ENCODE peak calls at places on chromosomes 12 and 14, in four cellular contexts. X is HepG2, T is K562, K is GM12878. I is an unnamed sample.

GRCh38 chr14:88554458-88555286 is at the start of gene PTPN21:
- DNase-seq in T (peak), K (no peak), X (peak), I (peak)

GRCh38 chr12:33438025-33438772 is 1.4 kb downstream of the SYT10 start:
- DNase-seq in K (no peak), X (no peak), T (no peak), I (peak)

GRCh38 chr14:87386453-87386980 is 606.5 kb downstream of the GALC start:
- DNase-seq in X (no peak), T (no peak), K (no peak), I (no peak)

GRCh38 chr12:55720894-55721444 is 776 bp downstream of the RDH5 start:
- DNase-seq in X (peak), K (no peak), T (no peak), I (peak)

GRCh38 chr14:32027255-32027939 is 49.7 kb upstream of the ARHGAP5 start:
- DNase-seq in T (no peak), K (no peak), X (peak), I (no peak)

GRCh38 chr14:31829256-31829923 is 247.7 kb upstream of the ARHGAP5 start:
- DNase-seq in T (no peak), X (no peak), K (no peak), I (no peak)

GRCh38 chr12:2243275-2243674 is 190.5 kb downstream of the CACNA1C start:
- DNase-seq in X (no peak), K (no peak), T (no peak), I (no peak)

GRCh38 chr12:65631621-65632111 is 192.6 kb upstream of the HMGA2 start:
- DNase-seq in K (no peak), T (no peak), X (peak), I (no peak)

GRCh38 chr14:90562652-90563051 is 165.8 kb downstream of the CALM1 start:
- DNase-seq in K (no peak), X (no peak), T (no peak), I (no peak)

GRCh38 chr14:63578300-63578699 is 35.1 kb upstream of the PPP2R5E start:
- DNase-seq in X (no peak), K (no peak), T (no peak), I (no peak)

GRCh38 chr14:37230551-37231194 is 32.9 kb downstream of the MIPOL1 start:
- DNase-seq in X (peak), K (no peak), T (peak), I (no peak)

GRCh38 chr12:76030378-76031080 is 1.0 kb downstream of the PHLDA1 start:
- DNase-seq in X (no peak), T (no peak), K (no peak), I (peak)

GRCh38 chr12:75478395-75478794 is 2.2 kb upstream of the GLIPR1 start:
- DNase-seq in T (no peak), K (peak), X (no peak), I (no peak)

GRCh38 chr12:116336542-116337065 is 59.1 kb upstream of the MED13L start:
- DNase-seq in T (peak), X (no peak), K (peak), I (no peak)

GRCh38 chr14:61812347-61813100 is 50.3 kb downstream of the SNAPC1 start:
- DNase-seq in T (no peak), K (no peak), X (no peak), I (peak)

GRCh38 chr12:83265798-83266197 is 579.1 kb downstream of the TMTC2 start:
- DNase-seq in K (no peak), X (no peak), T (no peak), I (no peak)

GRCh38 chr14:41606249-41607118 is at the start of gene LRFN5:
- DNase-seq in K (no peak), T (peak), X (no peak), I (peak)

GRCh38 chr12:118714051-118714460 is 267.3 kb upstream of the SRRM4 start:
- DNase-seq in X (peak), T (peak), K (peak), I (peak)

GRCh38 chr14:89283327-89284060 is 133.5 kb downstream of the FOXN3 start:
- DNase-seq in X (no peak), T (no peak), K (no peak), I (no peak)

GRCh38 chr12:72318341-72318740 is 46.2 kb downstream of the TRHDE start:
- DNase-seq in K (no peak), T (no peak), X (no peak), I (no peak)
- TF ChIP-seq ETV6 in K (no peak), T (no peak), X (no peak), I (no peak)

GRCh38 chr14:101068293-101068957 is 164.9 kb upstream of the RTL1 start:
- DNase-seq in T (no peak), X (no peak), K (no peak), I (peak)

GRCh38 chr14:101066826-101067508 is 163.4 kb upstream of the RTL1 start:
- DNase-seq in K (no peak), T (no peak), X (no peak), I (peak)

GRCh38 chr14:101070540-101071492 is 167.3 kb upstream of the RTL1 start:
- DNase-seq in K (no peak), X (no peak), T (no peak), I (peak)

GRCh38 chr14:101069666-101070362 is 166.3 kb upstream of the RTL1 start:
- DNase-seq in K (no peak), T (no peak), X (no peak), I (no peak)

GRCh38 chr14:101068958-101069549 is 165.5 kb upstream of the RTL1 start:
- DNase-seq in T (no peak), K (no peak), X (no peak), I (no peak)
- TF ChIP-seq ETV6 in T (no peak), K (no peak), X (no peak), I (no peak)

GRCh38 chr12:106585862-106586534 is 3.2 kb downstream of the RFX4 start:
- DNase-seq in T (no peak), X (no peak), K (no peak), I (peak)
- TF ChIP-seq ETV6 in T (no peak), X (no peak), K (no peak), I (no peak)

GRCh38 chr14:65348137-65348536 is 64.4 kb upstream of the FUT8 start:
- DNase-seq in X (no peak), K (no peak), T (no peak), I (no peak)

GRCh38 chr14:65346895-65347294 is 65.6 kb upstream of the FUT8 start:
- DNase-seq in X (no peak), T (no peak), K (no peak), I (no peak)

GRCh38 chr14:65345264-65345663 is 67.3 kb upstream of the FUT8 start:
- DNase-seq in K (no peak), X (no peak), T (no peak), I (no peak)

GRCh38 chr14:65351493-65352224 is 60.9 kb upstream of the FUT8 start:
- DNase-seq in T (no peak), X (no peak), K (no peak), I (no peak)

DNA sequence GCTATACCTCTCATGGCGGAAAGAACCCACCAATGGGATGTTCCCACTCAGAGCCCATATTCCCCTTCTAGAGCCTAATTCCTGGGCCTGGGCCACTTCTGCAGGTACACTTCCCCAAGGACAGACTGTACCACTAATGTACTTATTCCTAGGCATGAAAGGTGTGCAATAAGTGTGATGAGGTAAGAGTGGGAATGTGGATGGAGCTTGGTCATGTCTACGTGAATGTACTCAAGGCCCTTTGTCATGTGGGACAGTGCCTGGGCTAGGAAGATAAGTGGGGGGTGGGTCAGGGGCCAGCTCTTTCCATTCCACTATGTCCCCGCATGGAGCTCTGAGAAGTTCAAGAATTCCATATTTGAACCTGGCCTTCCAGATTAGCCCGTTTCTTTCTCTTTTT is 63.4 kb upstream of the FUT8 start:
- DNase-seq in K (no peak), X (peak), T (no peak), I (no peak)
- TF ChIP-seq ETV6 in K (no peak), X (no peak), T (no peak), I (no peak)

GRCh38 chr14:58863576-58864345 is 226.0 kb downstream of the DACT1 start:
- DNase-seq in X (no peak), K (no peak), T (no peak), I (no peak)
- TF ChIP-seq ETV6 in X (no peak), K (no peak), T (no peak), I (no peak)

GRCh38 chr12:8822298-8822697 is at the start of gene A2ML1:
- DNase-seq in X (no peak), T (no peak), K (no peak), I (no peak)
- TF ChIP-seq ETV6 in X (no peak), T (no peak), K (no peak), I (no peak)

DNA sequence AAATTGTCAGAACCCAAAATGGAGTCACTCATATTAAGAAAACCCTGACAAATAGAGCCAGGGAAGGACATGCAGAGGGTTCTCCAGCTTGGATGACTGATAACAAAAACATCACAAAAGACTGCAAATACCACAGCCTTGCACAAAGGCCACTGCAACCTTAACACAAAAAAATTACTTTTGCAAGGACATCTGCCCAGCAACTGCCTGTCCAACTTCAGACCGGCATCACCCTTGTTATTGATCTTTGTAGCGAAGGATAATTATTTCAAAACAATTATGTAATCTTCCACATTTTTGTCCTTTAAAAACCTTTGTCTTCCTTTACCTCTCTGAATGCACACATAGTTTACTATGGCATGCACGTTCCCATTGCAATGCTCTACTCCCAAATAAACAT is 100.6 kb upstream of the TBX3 start:
- DNase-seq in T (no peak), K (no peak), X (no peak), I (no peak)
- TF ChIP-seq ETV6 in T (no peak), K (no peak), X (no peak), I (no peak)

I was measured in WTC11.